ENCODE peak calls at places on chromosomes 1 and 21, in ten cellular contexts. Z is CD4-positive, CD25-positive, alpha-beta regulatory T cell; H is WTC11; Q is midbrain; V is nucleus accumbens; N is amniotic stem cell; B is kidney; L is amniotic epithelial cell; X is activated CD4-positive, alpha-beta T cell treated with anti-CD3 and anti-CD28 coated beads for 48 hours; G is NCI-H774. R is an unnamed sample.

GRCh38 chr1:199157494-199157893 is 518.7 kb downstream of the PTPRC start:
- DNase-seq in H (no peak), B (no peak), Z (no peak), L (peak; percentile 32), X (no peak), N (no peak), G (no peak), V (no peak), Q (no peak), R (no peak)

GRCh38 chr1:203380395-203381150 is 29.7 kb upstream of the FMOD start:
- DNase-seq in V (no peak), X (no peak), Q (no peak), G (no peak), L (no peak), Z (no peak), N (no peak), B (no peak), H (no peak), R (no peak)

GRCh38 chr1:192158181-192158580 is at the start of gene RGS18:
- DNase-seq in G (no peak), B (no peak), Z (no peak), H (no peak), Q (peak; percentile 17), X (no peak), N (no peak), L (peak; percentile 79), V (no peak), R (no peak)

GRCh38 chr1:33370286-33370685 is 49.4 kb upstream of the A3GALT2 start:
- DNase-seq in X (no peak), L (peak; percentile 66), N (no peak), V (peak; percentile 26), G (no peak), Q (no peak), H (no peak), B (no peak), Z (no peak), R (no peak)

GRCh38 chr21:45550552-45551210 is 8.4 kb upstream of the SLC19A1 start:
- DNase-seq in B (peak; percentile 75), G (no peak), N (no peak), V (no peak), X (peak; percentile 79), L (no peak), Z (peak; percentile 45), Q (peak; percentile 37), H (no peak), R (no peak)

GRCh38 chr21:29148535-29148934 is 18.1 kb downstream of the MAP3K7CL start:
- DNase-seq in H (no peak), B (no peak), Q (no peak), Z (no peak), G (no peak), N (no peak), V (no peak), L (peak; percentile 22), X (peak; percentile 20), R (no peak)

GRCh38 chr1:183218981-183219621 is 33.0 kb downstream of the LAMC2 start:
- DNase-seq in H (no peak), V (peak; percentile 16), G (peak; percentile 25), N (no peak), Z (peak; percentile 84), Q (no peak), B (peak; percentile 80), X (peak; percentile 23), L (no peak), R (no peak)

GRCh38 chr1:76330993-76331603 is 256.6 kb downstream of the ST6GALNAC3 start:
- DNase-seq in H (peak; percentile 36), V (no peak), Z (peak; percentile 72), G (peak; percentile 41), X (peak; percentile 60), B (no peak), L (peak; percentile 78), N (peak; percentile 12), Q (peak; percentile 58), R (no peak)

GRCh38 chr1:237814319-237814924 is 76.3 kb downstream of the ZP4 start:
- DNase-seq in Z (peak; percentile 3), L (peak; percentile 1), Q (no peak), X (no peak), H (no peak), V (no peak), G (no peak), B (no peak), N (no peak), R (no peak)

GRCh38 chr1:75797273-75797588 is 549 bp downstream of the MSH4 start:
- DNase-seq in Q (no peak), L (no peak), H (no peak), Z (no peak), N (no peak), X (no peak), G (no peak), V (no peak), B (no peak), R (no peak)

GRCh38 chr1:83692524-83693336 is 306.2 kb downstream of the TTLL7 start:
- DNase-seq in H (peak; percentile 54), V (no peak), Z (peak; percentile 51), L (no peak), B (peak; percentile 42), G (no peak), N (no peak), Q (peak; percentile 5), X (peak; percentile 16), R (no peak)

GRCh38 chr1:1250828-1251284 is 4.3 kb upstream of the C1QTNF12 start:
- DNase-seq in Z (peak; percentile 88), V (no peak), L (no peak), G (no peak), B (no peak), Q (no peak), H (no peak), N (no peak), X (peak; percentile 71), R (no peak)

GRCh38 chr1:51642739-51643142 is 25.8 kb downstream of the OSBPL9 start:
- DNase-seq in N (peak; percentile 71), G (no peak), L (peak; percentile 98), B (no peak), X (no peak), H (no peak), Q (no peak), Z (no peak), V (no peak), R (no peak)

R was measured in hypothalamus.